ENCODE peak calls at places on chromosomes 13 and 19, in five cellular contexts. M is naive thymus-derived CD4-positive, alpha-beta T cell; S is mesendoderm; R is left lung; Q is CD8-positive, alpha-beta T cell. J is an unnamed sample.
A peak's percentile ranks its signal among the peaks of the same experiment; 100 is the strongest.

GRCh38 chr13:109155301-109155761 is 525.9 kb downstream of the MYO16 start:
- DNase-seq in M (no peak), S (no peak), R (no peak), Q (no peak), J (peak; percentile 100)

GRCh38 chr19:44620667-44621066 is 7.3 kb downstream of the IGSF23 start:
- DNase-seq in M (no peak), S (no peak), R (no peak), Q (no peak), J (no peak)

GRCh38 chr13:97339019-97339988 is 94.7 kb upstream of the RAP2A start:
- DNase-seq in M (no peak), S (no peak), R (peak; percentile 54), Q (no peak), J (no peak)

GRCh38 chr13:97202761-97203160 is 19.4 kb upstream of the MBNL2 start:
- DNase-seq in M (no peak), S (no peak), R (no peak), Q (no peak), J (no peak)

GRCh38 chr13:20142019-20142926 is 18.6 kb downstream of the GJA3 start:
- DNase-seq in M (no peak), S (no peak), R (no peak), Q (no peak), J (no peak)

GRCh38 chr19:18446811-18447359 is 9.0 kb upstream of the ISYNA1 start:
- DNase-seq in M (no peak), S (no peak), R (no peak), Q (no peak), J (no peak)

GRCh38 chr13:22017226-22017625 is 346.4 kb downstream of the FGF9 start:
- DNase-seq in M (no peak), S (no peak), R (no peak), Q (no peak), J (no peak)

GRCh38 chr13:66532146-66532545 is 698.0 kb downstream of the PCDH9 start:
- DNase-seq in M (no peak), S (no peak), R (no peak), Q (no peak), J (no peak)

GRCh38 chr19:28067882-28068281 is 1145.1 kb downstream of the UQCRFS1 start:
- DNase-seq in M (no peak), S (no peak), R (no peak), Q (no peak), J (no peak)

GRCh38 chr13:94657167-94657566 is 55.2 kb downstream of the SOX21 start:
- DNase-seq in M (no peak), S (no peak), R (no peak), Q (no peak), J (no peak)

GRCh38 chr19:11089254-11090013 is at the start of gene LDLR:
- DNase-seq in M (peak; percentile 67), S (peak; percentile 99), R (peak; percentile 86), Q (peak; percentile 52), J (peak; percentile 94)

GRCh38 chr13:102846261-102847015 is 606 bp downstream of the ERCC5 start:
- DNase-seq in M (peak; percentile 71), S (peak; percentile 29), R (peak; percentile 40), Q (peak; percentile 11), J (peak; percentile 80)

GRCh38 chr13:21453352-21454089 is 5.6 kb downstream of the ZDHHC20 start:
- DNase-seq in M (no peak), S (no peak), R (no peak), Q (no peak), J (no peak)

GRCh38 chr13:45456196-45456972 is 8.4 kb upstream of the COG3 start:
- DNase-seq in M (no peak), S (no peak), R (no peak), Q (no peak), J (peak; percentile 68)

GRCh38 chr13:32098275-32098674 is 66.7 kb downstream of the FRY start:
- DNase-seq in M (no peak), S (no peak), R (no peak), Q (no peak), J (no peak)

GRCh38 chr19:1000095-1000494 is at the start of gene GRIN3B:
- DNase-seq in M (no peak), S (peak; percentile 69), R (no peak), Q (peak; percentile 37), J (peak; percentile 66)

GRCh38 chr13:41257535-41257934 is 5.8 kb downstream of the MTRF1 start:
- DNase-seq in M (no peak), S (no peak), R (no peak), Q (no peak), J (no peak)

GRCh38 chr13:88622362-88622973 is 951.3 kb downstream of the SLITRK5 start:
- DNase-seq in M (peak; percentile 5), S (peak; percentile 6), R (no peak), Q (no peak), J (no peak)

GRCh38 chr13:113823771-113824170 is 40.1 kb downstream of the GAS6 start:
- DNase-seq in M (no peak), S (no peak), R (no peak), Q (no peak), J (no peak)

GRCh38 chr19:12868540-12869112 is 12.6 kb downstream of the DNASE2 start:
- DNase-seq in M (no peak), S (peak; percentile 69), R (no peak), Q (no peak), J (no peak)

GRCh38 chr13:40534456-40534855 is 132.0 kb downstream of the FOXO1 start:
- DNase-seq in M (no peak), S (no peak), R (no peak), Q (no peak), J (no peak)

GRCh38 chr13:110242615-110243014 is 64.3 kb downstream of the COL4A1 start:
- DNase-seq in M (no peak), S (no peak), R (no peak), Q (no peak), J (no peak)
- H3K4me1 ChIP-seq in M (no peaks in the 10 kb centered on the region), S (peaks cover 14% of the 10 kb centered on the region), R (peaks cover 28% of the 10 kb centered on the region), Q (no peaks in the 10 kb centered on the region), J (peaks cover 54% of the 10 kb centered on the region)

DNA sequence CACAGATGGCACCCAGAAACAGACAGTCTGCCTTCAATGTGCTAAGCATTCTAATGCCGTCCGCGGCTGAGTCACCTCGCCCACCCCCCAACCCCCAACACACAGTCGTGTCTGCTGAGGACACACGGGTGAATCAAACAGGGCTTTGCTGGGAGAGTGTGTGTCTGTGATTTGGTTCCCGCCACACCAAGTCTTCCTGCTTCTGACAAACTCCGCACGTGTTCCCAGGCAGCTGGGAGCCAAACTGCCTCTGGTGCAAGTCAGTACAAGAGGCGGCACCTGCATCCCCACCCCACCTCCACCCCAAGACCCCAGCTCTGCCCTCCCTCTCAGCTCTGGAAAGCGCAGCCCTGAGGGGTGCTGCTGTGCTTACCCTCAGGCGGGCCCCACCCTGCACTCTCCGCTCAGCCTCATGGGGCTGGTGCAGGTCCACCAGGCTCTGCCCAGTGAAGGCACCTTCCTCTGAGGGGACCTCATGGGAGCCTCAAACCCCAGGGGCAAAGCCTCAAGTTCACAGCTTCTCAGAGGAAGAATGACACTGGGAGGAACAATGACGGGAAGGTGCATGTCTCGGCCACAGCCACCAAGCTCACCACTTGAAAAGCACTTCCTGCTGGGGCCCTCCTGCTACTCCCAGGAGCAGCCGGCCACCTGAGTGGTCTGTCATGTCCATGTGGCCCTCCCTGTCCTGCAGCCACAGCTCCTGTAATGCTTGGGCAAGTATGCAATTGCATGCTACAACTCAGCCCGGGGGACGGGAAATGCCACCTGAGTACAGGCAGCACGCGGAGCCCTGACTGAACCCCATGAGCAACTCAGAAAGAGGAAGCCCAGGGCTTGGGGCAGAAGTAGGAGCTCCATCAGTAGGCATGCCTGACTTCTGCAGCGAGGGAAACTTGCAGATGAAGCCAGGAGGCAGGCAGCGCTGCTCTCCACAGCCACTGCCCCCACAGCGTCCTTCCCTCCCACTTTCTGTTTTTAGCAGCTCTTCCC is 15.1 kb upstream of the SLC35E1 start:
- DNase-seq in M (peak; percentile 54), S (peak; percentile 45), R (peak; percentile 75), Q (no peak), J (no peak)
- H3K4me3 ChIP-seq in M (peak overlapping the region; percentile 50), S (no peak overlapping the region), R (no peak overlapping the region), Q (peak overlapping the region; percentile 12), J (no peak overlapping the region)

GRCh38 chr19:42131149-42132029 is 857 bp downstream of the POU2F2 start:
- DNase-seq in M (no peak), S (no peak), R (no peak), Q (no peak), J (no peak)

GRCh38 chr19:42132030-42132628 is at the start of gene POU2F2:
- DNase-seq in M (peak; percentile 77), S (peak; percentile 37), R (peak; percentile 69), Q (peak; percentile 66), J (no peak)

GRCh38 chr19:42135836-42136235 is 3.6 kb upstream of the POU2F2 start:
- DNase-seq in M (no peak), S (no peak), R (no peak), Q (no peak), J (no peak)

GRCh38 chr19:42132851-42133528 is 744 bp upstream of the POU2F2 start:
- DNase-seq in M (peak; percentile 74), S (peak; percentile 77), R (peak; percentile 68), Q (peak; percentile 69), J (peak; percentile 64)

GRCh38 chr19:42134671-42135070 is 2.4 kb upstream of the POU2F2 start:
- DNase-seq in M (no peak), S (no peak), R (no peak), Q (no peak), J (no peak)
- H3K27me3 ChIP-seq in M (no peaks in the 10 kb centered on the region), S (no peaks in the 10 kb centered on the region), R (peaks cover 11% of the 10 kb centered on the region), Q (no peaks in the 10 kb centered on the region), J (no peaks in the 10 kb centered on the region)

GRCh38 chr19:5068251-5069090 is 99.6 kb downstream of the KDM4B start:
- DNase-seq in M (no peak), S (no peak), R (no peak), Q (no peak), J (no peak)

GRCh38 chr19:5072115-5072514 is 103.2 kb downstream of the KDM4B start:
- DNase-seq in M (no peak), S (no peak), R (no peak), Q (no peak), J (no peak)

GRCh38 chr19:5070922-5071321 is 102.0 kb downstream of the KDM4B start:
- DNase-seq in M (no peak), S (no peak), R (no peak), Q (no peak), J (no peak)

GRCh38 chr19:5071579-5071978 is 102.7 kb downstream of the KDM4B start:
- DNase-seq in M (no peak), S (no peak), R (no peak), Q (no peak), J (no peak)

GRCh38 chr19:5070390-5070789 is 101.5 kb downstream of the KDM4B start:
- DNase-seq in M (no peak), S (no peak), R (no peak), Q (no peak), J (no peak)
- H3K4me1 ChIP-seq in M (peaks cover 4% of the 10 kb centered on the region), S (no peaks in the 10 kb centered on the region), R (peaks cover 10% of the 10 kb centered on the region), Q (peaks cover 14% of the 10 kb centered on the region), J (no peaks in the 10 kb centered on the region)